ENCODE peak calls at places on chromosome 16, in seven cellular contexts. Z is HEK293T, O is heart right ventricle, G is HTR-8/SVneo, L is adipocyte, S is T-helper 22 cell, P is nucleus accumbens. B is an unnamed sample.

GRCh38 chr16:14464796-14465195 is 165.3 kb downstream of the PARN start:
- DNase-seq in Z (no peak), O (no peak), G (no peak), L (no peak), S (no peak), P (no peak), B (no peak)

GRCh38 chr16:66418165-66418962 is 8.7 kb upstream of the BEAN1 start:
- DNase-seq in Z (no peak), O (no peak), G (no peak), L (no peak), S (no peak), P (no peak), B (no peak)

GRCh38 chr16:24191876-24192402 is 64.2 kb upstream of the CACNG3 start:
- DNase-seq in Z (no peak), O (no peak), G (no peak), L (no peak), S (no peak), P (no peak), B (no peak)

GRCh38 chr16:84098939-84099338 is 17.8 kb downstream of the MBTPS1 start:
- DNase-seq in Z (no peak), O (no peak), G (no peak), L (no peak), S (no peak), P (no peak), B (no peak)

GRCh38 chr16:72847187-72848044 is 200.5 kb downstream of the ZFHX3 start:
- DNase-seq in Z (peak; percentile 42), O (no peak), G (peak; percentile 51), L (peak; percentile 37), S (no peak), P (no peak), B (peak; percentile 62)

GRCh38 chr16:48611329-48612137 is 1.6 kb upstream of the N4BP1 start:
- DNase-seq in Z (no peak), O (no peak), G (no peak), L (no peak), S (peak; percentile 91), P (no peak), B (no peak)

GRCh38 chr16:72508196-72508595 is 336.2 kb upstream of the PMFBP1 start:
- DNase-seq in Z (no peak), O (no peak), G (no peak), L (no peak), S (no peak), P (no peak), B (no peak)

GRCh38 chr16:15960124-15960971 is 10.9 kb downstream of the ABCC1 start:
- DNase-seq in Z (no peak), O (no peak), G (no peak), L (no peak), S (no peak), P (no peak), B (no peak)

GRCh38 chr16:56372013-56372634 is 53.2 kb downstream of the AMFR start:
- DNase-seq in Z (no peak), O (no peak), G (no peak), L (no peak), S (no peak), P (no peak), B (no peak)

GRCh38 chr16:68923116-68923515 is 79.8 kb downstream of the TANGO6 start:
- DNase-seq in Z (no peak), O (no peak), G (no peak), L (no peak), S (no peak), P (no peak), B (no peak)

GRCh38 chr16:15855704-15856003 is 1.2 kb downstream of the MYH11 start:
- DNase-seq in Z (no peak), O (no peak), G (no peak), L (no peak), S (no peak), P (no peak), B (no peak)

GRCh38 chr16:17602678-17603077 is 131.9 kb upstream of the XYLT1 start:
- DNase-seq in Z (no peak), O (no peak), G (no peak), L (no peak), S (no peak), P (no peak), B (no peak)

GRCh38 chr16:794853-795466 is 5.6 kb downstream of the GNG13 start:
- DNase-seq in Z (no peak), O (no peak), G (no peak), L (no peak), S (no peak), P (no peak), B (no peak)

GRCh38 chr16:9248162-9248561 is 156.7 kb downstream of the HAPSTR1 start:
- DNase-seq in Z (no peak), O (no peak), G (no peak), L (no peak), S (no peak), P (no peak), B (no peak)

GRCh38 chr16:68384293-68385255 is 63.7 kb downstream of the SMPD3 start:
- DNase-seq in Z (no peak), O (no peak), G (no peak), L (no peak), S (no peak), P (no peak), B (no peak)

GRCh38 chr16:57128787-57129389 is 36.5 kb downstream of the CPNE2 start:
- DNase-seq in Z (no peak), O (no peak), G (no peak), L (no peak), S (peak; percentile 53), P (no peak), B (no peak)

GRCh38 chr16:12245923-12246290 is 269.4 kb downstream of the SNX29 start:
- DNase-seq in Z (no peak), O (no peak), G (no peak), L (no peak), S (no peak), P (no peak), B (no peak)

GRCh38 chr16:79887541-79888540 is 287.3 kb upstream of the MAF start:
- DNase-seq in Z (no peak), O (no peak), G (no peak), L (no peak), S (no peak), P (no peak), B (no peak)

GRCh38 chr16:86986136-86986535 is 331.1 kb downstream of the C16orf95 start:
- DNase-seq in Z (peak; percentile 35), O (no peak), G (no peak), L (no peak), S (no peak), P (no peak), B (no peak)

GRCh38 chr16:24515186-24515585 is 24.2 kb upstream of the RBBP6 start:
- DNase-seq in Z (no peak), O (no peak), G (no peak), L (no peak), S (no peak), P (no peak), B (no peak)

GRCh38 chr16:57538235-57538711 is 1.9 kb upstream of the CCDC102A start:
- DNase-seq in Z (peak; percentile 5), O (no peak), G (no peak), L (no peak), S (no peak), P (no peak), B (no peak)

GRCh38 chr16:73530529-73530928 is 482.6 kb upstream of the ZFHX3 start:
- DNase-seq in Z (no peak), O (no peak), G (no peak), L (no peak), S (no peak), P (no peak), B (no peak)

B was measured in Ammon's horn.